ENCODE peak calls at places on chromosomes 2 and 18, in seven cellular contexts. M is SK-N-SH, G is H1, T is GM12878, O is HCT116, W is K562, P is HepG2. Z is an unnamed sample.

GRCh38 chr18:60506682-60507081 is 134.1 kb upstream of the MC4R start:
- DNase-seq in M (peak), P (no peak), O (no peak), G (no peak), T (no peak), W (no peak), Z (no peak)

GRCh38 chr2:20065885-20066602 is 14.6 kb upstream of the LAPTM4A start:
- DNase-seq in G (no peak), M (peak), O (no peak), W (no peak), P (peak), T (no peak), Z (no peak)

GRCh38 chr18:24187689-24188088 is 48.8 kb downstream of the CABYR start:
- DNase-seq in W (no peak), P (no peak), G (no peak), O (no peak), T (no peak), M (no peak), Z (no peak)

GRCh38 chr2:236820763-236821344 is 251.2 kb downstream of the ACKR3 start:
- DNase-seq in P (no peak), T (no peak), O (no peak), W (no peak), G (no peak), M (no peak), Z (no peak)

GRCh38 chr2:171541202-171541884 is 19.1 kb downstream of the CYBRD1 start:
- DNase-seq in O (no peak), P (no peak), G (no peak), W (peak), T (no peak), M (no peak), Z (no peak)

GRCh38 chr2:205835982-205836381 is 153.7 kb downstream of the NRP2 start:
- DNase-seq in M (no peak), T (no peak), P (no peak), O (no peak), G (no peak), W (no peak), Z (no peak)

GRCh38 chr2:41061371-41061770 is 609.5 kb upstream of the SLC8A1 start:
- DNase-seq in T (no peak), P (no peak), O (no peak), M (no peak), W (no peak), G (no peak), Z (no peak)

GRCh38 chr2:224151680-224152310 is 112.7 kb upstream of the SERPINE2 start:
- DNase-seq in M (no peak), T (no peak), O (no peak), W (no peak), P (no peak), G (no peak), Z (no peak)

GRCh38 chr2:102084651-102085050 is 57.9 kb upstream of the IL1R1 start:
- DNase-seq in P (no peak), M (no peak), T (no peak), W (no peak), O (no peak), G (no peak), Z (peak)

GRCh38 chr18:33201509-33201926 is 239.0 kb downstream of the CCDC178 start:
- DNase-seq in W (no peak), M (peak), T (no peak), O (no peak), G (peak), P (peak), Z (peak)

GRCh38 chr2:12347049-12347448 is 369.7 kb upstream of the TRIB2 start:
- DNase-seq in T (no peak), G (no peak), O (no peak), P (no peak), W (no peak), M (no peak), Z (no peak)

GRCh38 chr2:175804130-175804529 is 197.9 kb downstream of the LNPK start:
- DNase-seq in M (no peak), T (no peak), W (no peak), P (no peak), O (no peak), G (no peak), Z (no peak)

GRCh38 chr2:233065954-233066470 is 5.9 kb downstream of the INPP5D start:
- DNase-seq in W (no peak), M (no peak), G (no peak), T (no peak), O (no peak), P (no peak), Z (no peak)

GRCh38 chr2:241612156-241613017 is 24.6 kb downstream of the THAP4 start:
- DNase-seq in O (no peak), P (no peak), G (no peak), T (no peak), M (no peak), W (no peak), Z (no peak)

GRCh38 chr18:79260023-79260422 is 135.7 kb upstream of the NFATC1 start:
- DNase-seq in T (no peak), O (no peak), P (no peak), M (no peak), W (no peak), G (no peak), Z (no peak)

GRCh38 chr2:227871375-227871788 is at the start of gene DAW1:
- DNase-seq in M (peak), G (no peak), O (no peak), P (peak), W (no peak), T (no peak), Z (no peak)

GRCh38 chr2:151363709-151364108 is 6.3 kb downstream of the TNFAIP6 start:
- DNase-seq in T (peak), P (no peak), W (no peak), M (no peak), O (no peak), G (no peak), Z (no peak)

GRCh38 chr18:56517761-56518160 is 120.6 kb downstream of the TXNL1 start:
- DNase-seq in G (no peak), M (no peak), W (no peak), P (no peak), O (no peak), T (no peak), Z (no peak)

GRCh38 chr2:105962221-105962620 is 217.5 kb downstream of the NCK2 start:
- DNase-seq in O (no peak), T (no peak), G (no peak), W (no peak), P (no peak), M (no peak), Z (no peak)

GRCh38 chr2:237296756-237297155 is 117.2 kb downstream of the COL6A3 start:
- DNase-seq in G (no peak), T (no peak), M (no peak), W (no peak), O (no peak), P (no peak), Z (no peak)

GRCh38 chr2:37819228-37819627 is 105.9 kb upstream of the RMDN2 start:
- DNase-seq in O (no peak), T (no peak), W (no peak), P (no peak), M (peak), G (no peak), Z (no peak)

GRCh38 chr2:9002637-9003365 is 683 bp downstream of the MBOAT2 start:
- DNase-seq in G (no peak), W (no peak), T (no peak), M (peak), O (no peak), P (no peak), Z (no peak)

GRCh38 chr2:226813148-226813701 is 13.6 kb upstream of the IRS1 start:
- DNase-seq in W (no peak), G (no peak), T (no peak), M (peak), P (no peak), O (no peak), Z (peak)

GRCh38 chr2:172087780-172088244 is 2.5 kb downstream of the DLX1 start:
- DNase-seq in O (no peak), G (no peak), M (peak), W (no peak), T (no peak), P (no peak), Z (no peak)

GRCh38 chr18:67733094-67733493 is 216.6 kb upstream of the DSEL start:
- DNase-seq in O (no peak), W (no peak), P (no peak), M (no peak), T (no peak), G (no peak), Z (no peak)

GRCh38 chr2:151855111-151855510 is 26.9 kb upstream of the ARL5A start:
- DNase-seq in O (no peak), T (no peak), W (no peak), G (no peak), M (no peak), P (no peak), Z (no peak)

GRCh38 chr18:8654482-8655451 is 45.5 kb downstream of the RAB12 start:
- DNase-seq in G (no peak), P (no peak), O (no peak), W (peak), M (peak), T (no peak), Z (peak)

GRCh38 chr18:31454066-31454708 is 6.6 kb downstream of the DSG3 start:
- DNase-seq in O (peak), T (no peak), M (no peak), P (peak), W (no peak), G (no peak), Z (no peak)

GRCh38 chr2:36655456-36655855 is 41.1 kb upstream of the VIT start:
- DNase-seq in G (no peak), P (no peak), M (no peak), T (no peak), O (no peak), W (no peak), Z (no peak)

GRCh38 chr2:36797324-36798070 is 101.0 kb downstream of the VIT start:
- DNase-seq in M (no peak), O (no peak), G (no peak), T (no peak), P (no peak), W (no peak), Z (no peak)

GRCh38 chr2:70960833-70961647 is 17.4 kb upstream of the ANKRD53 start:
- DNase-seq in O (no peak), P (no peak), W (peak), M (peak), T (no peak), G (no peak), Z (no peak)
- TF ChIP-seq JUND in O (no peak), P (no peak), W (no peak), M (no peak), T (no peak), G (no peak), Z (no peak)

GRCh38 chr2:240248981-240249422 is 108.5 kb upstream of the OTOS start:
- DNase-seq in T (no peak), W (no peak), O (no peak), G (no peak), M (peak), P (no peak), Z (no peak)

GRCh38 chr2:240251848-240252190 is 111.4 kb upstream of the OTOS start:
- DNase-seq in G (no peak), O (no peak), W (no peak), T (no peak), M (no peak), P (no peak), Z (no peak)

GRCh38 chr2:240250985-240251847 is 110.8 kb upstream of the OTOS start:
- DNase-seq in P (peak), G (no peak), M (peak), T (no peak), O (peak), W (peak), Z (peak)

GRCh38 chr2:240249423-240250149 is 109.1 kb upstream of the OTOS start:
- DNase-seq in M (peak), T (no peak), O (no peak), W (peak), G (no peak), P (peak), Z (no peak)

GRCh38 chr2:240250150-240250984 is 109.9 kb upstream of the OTOS start:
- DNase-seq in G (no peak), O (no peak), W (peak), M (no peak), P (no peak), T (no peak), Z (no peak)
- TF ChIP-seq JUND in G (no peak), O (no peak), W (no peak), M (no peak), P (no peak), T (no peak), Z (no peak)

GRCh38 chr18:37452697-37453385 is 112.8 kb downstream of the CELF4 start:
- DNase-seq in P (no peak), W (no peak), T (no peak), G (no peak), M (no peak), O (no peak), Z (peak)
- TF ChIP-seq JUND in P (no peak), W (no peak), T (no peak), G (no peak), M (no peak), O (no peak), Z (no peak)

GRCh38 chr2:54148391-54148790 is 33.0 kb downstream of the ACYP2 start:
- DNase-seq in W (no peak), T (no peak), P (no peak), M (no peak), G (no peak), O (no peak), Z (no peak)

GRCh38 chr2:54149623-54150501 is 34.4 kb downstream of the ACYP2 start:
- DNase-seq in G (no peak), T (no peak), M (no peak), O (no peak), W (no peak), P (no peak), Z (no peak)
- TF ChIP-seq JUND in G (no peak), T (no peak), M (no peak), O (no peak), W (no peak), P (no peak), Z (no peak)

DNA sequence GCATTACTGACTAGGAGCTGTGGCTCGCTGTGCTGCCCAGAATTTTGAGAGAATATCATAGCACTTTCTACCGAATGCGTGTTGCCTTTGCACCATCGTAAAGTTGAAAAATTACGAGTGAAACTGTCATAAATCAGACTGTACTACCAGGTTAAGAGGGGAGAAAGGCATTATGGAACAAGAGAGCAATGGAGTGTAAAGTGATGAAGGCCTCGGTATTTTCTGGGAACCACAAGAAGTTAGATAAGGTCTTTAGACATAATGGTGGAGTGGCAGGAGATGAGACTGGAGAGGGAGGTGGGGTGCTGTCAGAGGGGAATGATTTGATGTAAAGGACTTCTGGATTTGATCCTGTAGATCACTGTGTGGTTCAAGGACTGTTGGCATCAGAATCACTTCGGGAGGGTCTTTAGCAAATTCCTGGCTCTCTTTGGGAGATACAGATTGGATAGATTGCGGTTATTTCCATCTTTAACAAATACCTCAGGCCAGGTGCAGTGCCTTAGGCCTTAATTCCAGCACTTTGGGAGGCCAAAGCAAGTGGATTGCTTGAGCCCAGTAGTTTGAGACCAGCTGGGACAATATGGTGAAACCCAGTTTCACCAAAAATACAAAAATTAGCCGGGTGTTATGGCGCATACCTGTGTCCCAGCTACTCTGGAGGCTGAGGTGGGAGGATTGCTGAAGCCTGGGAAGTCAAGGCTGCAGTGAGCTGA is 4.9 kb upstream of the ADGRF3 start:
- DNase-seq in G (no peak), T (no peak), O (no peak), P (no peak), M (no peak), W (no peak), Z (no peak)
- TF ChIP-seq JUND in G (no peak), T (no peak), O (no peak), P (no peak), M (no peak), W (no peak), Z (no peak)